ENCODE peak calls at places on chromosome 21, in four cellular contexts. J, A, D and Z are unnamed samples.

GRCh38 chr21:45973475-45974072 is 8.0 kb upstream of the COL6A1 start:
- DNase-seq in J (peak), D (no peak), A (peak), Z (peak)

GRCh38 chr21:43277481-43278351 is 108.9 kb downstream of the CRYAA start:
- DNase-seq in J (no peak), D (no peak), A (no peak), Z (no peak)

GRCh38 chr21:33266050-33266783 is at the start of gene IL10RB:
- DNase-seq in A (peak), D (peak), J (peak), Z (peak)

GRCh38 chr21:44380876-44381275 is 27.5 kb downstream of the TRPM2 start:
- DNase-seq in D (no peak), A (no peak), J (no peak), Z (no peak)

GRCh38 chr21:27536319-27536718 is 569.4 kb upstream of the ADAMTS5 start:
- DNase-seq in A (no peak), J (peak), D (no peak), Z (no peak)

GRCh38 chr21:46128983-46129571 is 26.3 kb downstream of the FTCD start:
- DNase-seq in A (no peak), J (no peak), D (no peak), Z (no peak)

GRCh38 chr21:21921410-21922232 is 923.4 kb downstream of the NCAM2 start:
- DNase-seq in J (peak), A (no peak), D (no peak), Z (peak)

GRCh38 chr21:17660862-17661261 is 48.2 kb upstream of the BTG3 start:
- DNase-seq in D (no peak), J (no peak), A (no peak), Z (no peak)

GRCh38 chr21:35811115-35811806 is 249.1 kb downstream of the SETD4 start:
- DNase-seq in D (no peak), J (no peak), A (no peak), Z (no peak)

GRCh38 chr21:44982558-44983244 is 42.9 kb downstream of the SLX9 start:
- DNase-seq in J (peak), A (no peak), D (peak), Z (no peak)

DNA sequence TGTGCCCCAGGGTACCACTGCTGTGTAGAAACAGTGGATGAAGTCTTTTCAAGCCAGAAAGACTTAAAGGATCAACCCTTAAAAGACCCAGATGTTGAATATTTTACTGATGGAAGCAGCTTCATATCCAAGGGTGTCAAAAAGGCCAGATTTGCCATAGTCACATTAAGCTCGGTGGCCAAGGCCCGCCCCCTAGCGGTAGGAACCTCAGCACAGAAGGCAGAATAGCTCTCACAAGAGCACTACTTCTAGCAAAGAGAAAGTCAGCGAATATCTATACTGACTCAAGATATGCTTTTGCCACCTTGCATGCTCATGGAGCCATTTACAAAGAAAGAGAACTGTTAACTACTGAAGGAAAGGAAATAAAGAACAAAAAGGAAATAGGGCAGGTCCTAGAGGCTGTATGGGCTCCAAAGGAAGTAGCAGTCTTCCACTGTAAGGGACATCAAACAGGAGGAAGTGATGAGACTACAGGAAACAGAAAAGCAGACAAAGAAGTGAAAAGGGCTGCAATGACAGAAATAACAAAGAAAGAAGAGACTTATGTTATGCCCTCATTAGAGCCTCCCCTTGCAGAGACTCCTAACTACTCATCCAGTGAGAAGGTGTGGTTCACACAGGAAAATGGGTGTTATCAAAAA is 90.5 kb downstream of the LIPI start:
- DNase-seq in D (no peak), J (peak), A (peak), Z (peak)
- TF ChIP-seq CTCF in D (peak), J (peak), A (peak), Z (peak)

GRCh38 chr21:31945116-31945515 is 72.3 kb downstream of the HUNK start:
- DNase-seq in A (no peak), J (no peak), D (no peak), Z (no peak)

GRCh38 chr21:31945576-31945975 is 72.8 kb downstream of the HUNK start:
- DNase-seq in J (no peak), D (no peak), A (no peak), Z (no peak)

GRCh38 chr21:31938330-31939301 is 65.8 kb downstream of the HUNK start:
- DNase-seq in D (no peak), A (no peak), J (no peak), Z (no peak)

GRCh38 chr21:31943586-31943985 is 70.8 kb downstream of the HUNK start:
- DNase-seq in D (no peak), J (no peak), A (no peak), Z (no peak)

GRCh38 chr21:31941694-31942093 is 68.9 kb downstream of the HUNK start:
- DNase-seq in D (no peak), J (no peak), A (no peak), Z (no peak)
- TF ChIP-seq CTCF in D (no peak), J (no peak), A (no peak), Z (no peak)

GRCh38 chr21:19566975-19567374 is 1163.4 kb upstream of the TMPRSS15 start:
- DNase-seq in J (no peak), A (no peak), D (no peak), Z (no peak)

DNA sequence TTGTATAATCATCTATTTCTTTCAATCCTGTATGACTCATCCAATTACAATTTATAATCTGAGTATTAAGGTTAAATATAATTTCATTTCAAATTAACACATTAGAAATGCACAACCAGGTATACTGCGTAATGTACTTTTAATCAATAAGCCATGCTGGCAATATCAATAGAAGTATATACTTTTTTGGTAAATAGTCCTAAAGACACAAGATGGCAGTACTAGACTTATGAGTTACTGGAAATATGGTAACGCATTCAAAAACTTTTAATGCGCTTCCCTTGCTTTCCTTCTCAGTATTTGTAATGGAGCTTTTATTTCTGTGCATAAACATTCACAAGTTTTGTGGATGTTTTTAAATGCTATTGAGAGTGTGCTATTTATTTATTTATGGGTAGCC is 1162.0 kb upstream of the TMPRSS15 start:
- DNase-seq in D (no peak), J (no peak), A (no peak), Z (no peak)
- TF ChIP-seq CTCF in D (no peak), J (no peak), A (no peak), Z (no peak)

GRCh38 chr21:29546071-29546470 is 247.3 kb downstream of the BACH1 start:
- DNase-seq in A (no peak), D (no peak), J (peak), Z (no peak)
- TF ChIP-seq CTCF in A (no peak), D (no peak), J (no peak), Z (no peak)

GRCh38 chr21:19340303-19340702 is 936.7 kb upstream of the TMPRSS15 start:
- DNase-seq in A (no peak), J (no peak), D (no peak), Z (no peak)
- TF ChIP-seq CTCF in A (no peak), J (no peak), D (no peak), Z (no peak)

DNA sequence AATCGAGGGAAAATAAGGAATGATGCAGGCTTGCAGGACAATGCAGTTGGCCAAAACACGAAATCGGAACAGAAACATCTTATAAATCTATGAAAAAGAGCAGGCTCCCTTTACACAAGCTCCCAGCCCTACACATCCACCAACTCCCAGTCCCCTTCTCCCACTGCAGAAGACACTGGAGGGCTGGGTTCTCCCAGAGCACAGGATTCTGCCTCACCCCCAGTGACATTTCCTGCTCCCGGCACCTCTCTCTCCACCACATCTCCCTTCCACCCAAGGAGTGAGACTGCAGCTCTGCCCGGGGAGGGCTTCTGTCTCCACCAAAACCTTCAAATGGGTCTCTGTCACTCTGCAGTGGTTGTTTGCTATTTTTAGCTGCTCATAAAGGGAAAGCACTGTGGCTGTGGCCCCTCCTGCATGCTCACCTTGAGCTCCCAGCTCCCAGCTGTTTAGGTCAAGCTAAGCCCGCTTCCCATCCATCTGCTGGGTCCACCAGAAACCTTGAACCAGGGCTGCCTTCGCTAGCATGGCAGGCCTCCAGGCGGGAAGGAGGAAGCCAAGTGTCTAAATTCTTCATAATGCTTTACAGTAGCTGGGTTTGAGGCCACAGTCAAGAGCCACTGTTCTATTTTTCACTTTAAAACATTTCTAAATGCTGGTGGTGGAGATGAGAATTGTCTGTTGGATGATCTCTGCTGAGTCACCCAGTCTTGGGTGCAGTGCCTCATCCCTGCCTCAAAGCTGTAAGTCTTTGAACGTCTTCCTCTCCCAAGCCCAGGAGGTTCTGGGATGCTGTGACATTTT is 3.3 kb upstream of the C2CD2 start:
- DNase-seq in J (peak), A (no peak), D (no peak), Z (no peak)
- TF ChIP-seq CTCF in J (no peak), A (no peak), D (no peak), Z (no peak)